ENCODE peak calls at places on chromosomes 1 and 21, in six cellular contexts. One of them, this sample, is unnamed.

GRCh38 chr1:208120426-208120790 is 123.8 kb downstream of the PLXNA2 start:
- DNase-seq in GDM1: no peak
- DNase-seq in AML-193: no peak
- DNase-seq in activated T-cell treated with anti-CD3 and anti-CD28 coated beads, Interleukin-2, amount 50 U/mL, for 24 hours: no peak
- DNase-seq in stromal cell of bone marrow: no peak
- DNase-seq in neural crest cell: no peak
- DNase-seq in this sample: no peak

GRCh38 chr1:243568793-243569192 is 281.2 kb downstream of the AKT3 start:
- DNase-seq in activated T-cell treated with anti-CD3 and anti-CD28 coated beads, Interleukin-2, amount 50 U/mL, for 24 hours: no peak
- DNase-seq in AML-193: no peak
- DNase-seq in neural crest cell: no peak
- DNase-seq in GDM1: no peak
- DNase-seq in stromal cell of bone marrow: peak
- DNase-seq in this sample: no peak

GRCh38 chr1:12173631-12174121 is 6.9 kb downstream of the TNFRSF1B start:
- DNase-seq in stromal cell of bone marrow: no peak
- DNase-seq in activated T-cell treated with anti-CD3 and anti-CD28 coated beads, Interleukin-2, amount 50 U/mL, for 24 hours: peak
- DNase-seq in GDM1: peak
- DNase-seq in AML-193: peak
- DNase-seq in neural crest cell: no peak
- DNase-seq in this sample: no peak

GRCh38 chr21:35974801-35975200 is 85.5 kb downstream of the SETD4 start:
- DNase-seq in AML-193: no peak
- DNase-seq in GDM1: no peak
- DNase-seq in neural crest cell: no peak
- DNase-seq in activated T-cell treated with anti-CD3 and anti-CD28 coated beads, Interleukin-2, amount 50 U/mL, for 24 hours: no peak
- DNase-seq in stromal cell of bone marrow: no peak
- DNase-seq in this sample: no peak

GRCh38 chr21:25809013-25809412 is 74.2 kb downstream of the GABPA start:
- DNase-seq in stromal cell of bone marrow: peak
- DNase-seq in AML-193: no peak
- DNase-seq in GDM1: no peak
- DNase-seq in neural crest cell: no peak
- DNase-seq in activated T-cell treated with anti-CD3 and anti-CD28 coated beads, Interleukin-2, amount 50 U/mL, for 24 hours: no peak
- DNase-seq in this sample: no peak

GRCh38 chr1:200473698-200474371 is 64.0 kb upstream of the ZNF281 start:
- DNase-seq in stromal cell of bone marrow: no peak
- DNase-seq in GDM1: no peak
- DNase-seq in activated T-cell treated with anti-CD3 and anti-CD28 coated beads, Interleukin-2, amount 50 U/mL, for 24 hours: peak
- DNase-seq in AML-193: no peak
- DNase-seq in neural crest cell: no peak
- DNase-seq in this sample: no peak

GRCh38 chr1:215710340-215710971 is 143.4 kb downstream of the KCTD3 start:
- DNase-seq in activated T-cell treated with anti-CD3 and anti-CD28 coated beads, Interleukin-2, amount 50 U/mL, for 24 hours: no peak
- DNase-seq in neural crest cell: peak
- DNase-seq in stromal cell of bone marrow: peak
- DNase-seq in GDM1: peak
- DNase-seq in AML-193: peak
- DNase-seq in this sample: no peak

GRCh38 chr1:18569251-18569650 is 61.4 kb upstream of the PAX7 start:
- DNase-seq in GDM1: no peak
- DNase-seq in AML-193: no peak
- DNase-seq in neural crest cell: no peak
- DNase-seq in stromal cell of bone marrow: no peak
- DNase-seq in activated T-cell treated with anti-CD3 and anti-CD28 coated beads, Interleukin-2, amount 50 U/mL, for 24 hours: no peak
- DNase-seq in this sample: no peak

GRCh38 chr1:195851804-195852203 is 756.4 kb downstream of the KCNT2 start:
- DNase-seq in neural crest cell: no peak
- DNase-seq in GDM1: no peak
- DNase-seq in AML-193: no peak
- DNase-seq in stromal cell of bone marrow: no peak
- DNase-seq in activated T-cell treated with anti-CD3 and anti-CD28 coated beads, Interleukin-2, amount 50 U/mL, for 24 hours: no peak
- DNase-seq in this sample: no peak

GRCh38 chr1:236636017-236636416 is 31.7 kb upstream of the HEATR1 start:
- DNase-seq in neural crest cell: no peak
- DNase-seq in stromal cell of bone marrow: no peak
- DNase-seq in GDM1: no peak
- DNase-seq in AML-193: no peak
- DNase-seq in activated T-cell treated with anti-CD3 and anti-CD28 coated beads, Interleukin-2, amount 50 U/mL, for 24 hours: no peak
- DNase-seq in this sample: no peak

GRCh38 chr1:41448831-41449230 is 35.7 kb downstream of the EDN2 start:
- DNase-seq in GDM1: no peak
- DNase-seq in stromal cell of bone marrow: no peak
- DNase-seq in neural crest cell: no peak
- DNase-seq in AML-193: no peak
- DNase-seq in activated T-cell treated with anti-CD3 and anti-CD28 coated beads, Interleukin-2, amount 50 U/mL, for 24 hours: no peak
- DNase-seq in this sample: no peak

GRCh38 chr1:8343044-8343443 is 25.1 kb downstream of the SLC45A1 start:
- DNase-seq in activated T-cell treated with anti-CD3 and anti-CD28 coated beads, Interleukin-2, amount 50 U/mL, for 24 hours: no peak
- DNase-seq in stromal cell of bone marrow: no peak
- DNase-seq in AML-193: no peak
- DNase-seq in neural crest cell: no peak
- DNase-seq in GDM1: no peak
- DNase-seq in this sample: no peak

GRCh38 chr1:29975036-29975694 is 738.8 kb downstream of the PTPRU start:
- DNase-seq in AML-193: no peak
- DNase-seq in neural crest cell: peak
- DNase-seq in stromal cell of bone marrow: peak
- DNase-seq in activated T-cell treated with anti-CD3 and anti-CD28 coated beads, Interleukin-2, amount 50 U/mL, for 24 hours: no peak
- DNase-seq in GDM1: no peak
- DNase-seq in this sample: no peak

GRCh38 chr1:48093696-48094518 is 96.7 kb upstream of the TRABD2B start:
- DNase-seq in activated T-cell treated with anti-CD3 and anti-CD28 coated beads, Interleukin-2, amount 50 U/mL, for 24 hours: peak
- DNase-seq in AML-193: peak
- DNase-seq in neural crest cell: peak
- DNase-seq in GDM1: peak
- DNase-seq in stromal cell of bone marrow: no peak
- DNase-seq in this sample: no peak

GRCh38 chr1:227781314-227781930 is 34.1 kb upstream of the PRSS38 start:
- DNase-seq in AML-193: no peak
- DNase-seq in activated T-cell treated with anti-CD3 and anti-CD28 coated beads, Interleukin-2, amount 50 U/mL, for 24 hours: no peak
- DNase-seq in neural crest cell: no peak
- DNase-seq in GDM1: no peak
- DNase-seq in stromal cell of bone marrow: no peak
- DNase-seq in this sample: no peak

GRCh38 chr1:106798991-106799390 is 257.5 kb upstream of the PRMT6 start:
- DNase-seq in stromal cell of bone marrow: peak
- DNase-seq in GDM1: no peak
- DNase-seq in AML-193: no peak
- DNase-seq in neural crest cell: no peak
- DNase-seq in activated T-cell treated with anti-CD3 and anti-CD28 coated beads, Interleukin-2, amount 50 U/mL, for 24 hours: no peak
- DNase-seq in this sample: no peak

GRCh38 chr1:30879940-30880339 is 28.6 kb downstream of the SDC3 start:
- DNase-seq in activated T-cell treated with anti-CD3 and anti-CD28 coated beads, Interleukin-2, amount 50 U/mL, for 24 hours: no peak
- DNase-seq in AML-193: no peak
- DNase-seq in GDM1: no peak
- DNase-seq in stromal cell of bone marrow: no peak
- DNase-seq in neural crest cell: no peak
- DNase-seq in this sample: no peak

GRCh38 chr1:101025283-101025679 is 303 bp downstream of the DPH5 start:
- DNase-seq in GDM1: no peak
- DNase-seq in stromal cell of bone marrow: no peak
- DNase-seq in activated T-cell treated with anti-CD3 and anti-CD28 coated beads, Interleukin-2, amount 50 U/mL, for 24 hours: peak
- DNase-seq in neural crest cell: no peak
- DNase-seq in AML-193: peak
- DNase-seq in this sample: no peak

GRCh38 chr1:67367370-67368345 is 60.0 kb downstream of the IL12RB2 start:
- DNase-seq in AML-193: no peak
- DNase-seq in GDM1: no peak
- DNase-seq in activated T-cell treated with anti-CD3 and anti-CD28 coated beads, Interleukin-2, amount 50 U/mL, for 24 hours: no peak
- DNase-seq in stromal cell of bone marrow: no peak
- DNase-seq in neural crest cell: no peak
- DNase-seq in this sample: no peak

GRCh38 chr1:182811975-182812727 is 22.6 kb downstream of the NPL start:
- DNase-seq in AML-193: no peak
- DNase-seq in neural crest cell: no peak
- DNase-seq in activated T-cell treated with anti-CD3 and anti-CD28 coated beads, Interleukin-2, amount 50 U/mL, for 24 hours: no peak
- DNase-seq in GDM1: no peak
- DNase-seq in stromal cell of bone marrow: no peak
- DNase-seq in this sample: no peak

GRCh38 chr1:22176258-22176657 is 33.4 kb upstream of the WNT4 start:
- DNase-seq in neural crest cell: no peak
- DNase-seq in stromal cell of bone marrow: no peak
- DNase-seq in activated T-cell treated with anti-CD3 and anti-CD28 coated beads, Interleukin-2, amount 50 U/mL, for 24 hours: peak
- DNase-seq in GDM1: no peak
- DNase-seq in AML-193: no peak
- DNase-seq in this sample: no peak

GRCh38 chr1:162292422-162292849 is 84.2 kb downstream of the SPATA46 start:
- DNase-seq in AML-193: no peak
- DNase-seq in GDM1: no peak
- DNase-seq in neural crest cell: no peak
- DNase-seq in activated T-cell treated with anti-CD3 and anti-CD28 coated beads, Interleukin-2, amount 50 U/mL, for 24 hours: no peak
- DNase-seq in stromal cell of bone marrow: no peak
- DNase-seq in this sample: no peak

This sample was measured in GM04503.